ENCODE peak calls at places on chromosomes 3 and 15, in eight cellular contexts. J is IMR-90; G is AG04450; A is A549; U is tibial artery; N is neuronal stem cell; W is neural progenitor cell; T is naive thymus-derived CD4-positive, alpha-beta T cell. Y is an unnamed sample.
A peak's percentile ranks its signal among the peaks of the same experiment; 100 is the strongest.

GRCh38 chr15:74243431-74243830 is 7.3 kb downstream of the CCDC33 start:
- DNase-seq in J (no peak), G (no peak), A (no peak), U (no peak), N (no peak), W (no peak), T (no peak), Y (no peak)

GRCh38 chr3:48532974-48533337 is 23.6 kb downstream of the PFKFB4 start:
- DNase-seq in J (no peak), G (no peak), A (no peak), U (no peak), N (no peak), W (no peak), T (no peak), Y (no peak)

GRCh38 chr3:132569153-132569552 is 27.9 kb upstream of the ACKR4 start:
- DNase-seq in J (no peak), G (no peak), A (no peak), U (no peak), N (no peak), W (no peak), T (no peak), Y (peak; percentile 60)

GRCh38 chr15:40470423-40471104 is at the start of gene CHST14:
- DNase-seq in J (peak; percentile 43), G (no peak), A (peak; percentile 48), U (peak; percentile 56), N (peak; percentile 63), W (peak; percentile 82), T (peak; percentile 56), Y (peak; percentile 54)

GRCh38 chr15:81189583-81190283 is 6.9 kb upstream of the IL16 start:
- DNase-seq in J (peak; percentile 99), G (peak; percentile 99), A (no peak), U (peak; percentile 81), N (no peak), W (no peak), T (no peak), Y (peak; percentile 99)

GRCh38 chr3:128970741-128971048 is 23.2 kb downstream of the CFAP92 start:
- DNase-seq in J (no peak), G (no peak), A (no peak), U (no peak), N (no peak), W (no peak), T (no peak), Y (no peak)

GRCh38 chr3:38646630-38647029 is 2.9 kb downstream of the SCN5A start:
- DNase-seq in J (peak; percentile 34), G (no peak), A (peak; percentile 63), U (no peak), N (no peak), W (peak; percentile 74), T (no peak), Y (peak; percentile 25)

GRCh38 chr15:23869391-23869790 is 182.3 kb upstream of the NDN start:
- DNase-seq in J (no peak), G (no peak), A (no peak), U (no peak), N (peak; percentile 42), W (peak; percentile 86), T (no peak), Y (no peak)

GRCh38 chr3:50123394-50124361 is 31.4 kb upstream of the SEMA3F start:
- DNase-seq in J (no peak), G (no peak), A (no peak), U (no peak), N (no peak), W (no peak), T (no peak), Y (no peak)

GRCh38 chr3:172315401-172316091 is 132.7 kb downstream of the GHSR start:
- DNase-seq in J (peak; percentile 85), G (peak; percentile 53), A (peak; percentile 21), U (no peak), N (no peak), W (no peak), T (no peak), Y (peak; percentile 58)

GRCh38 chr3:157499342-157499963 is 3.8 kb downstream of the VEPH1 start:
- DNase-seq in J (no peak), G (no peak), A (no peak), U (no peak), N (peak; percentile 48), W (peak; percentile 79), T (no peak), Y (no peak)

GRCh38 chr3:113829576-113830354 is 8.8 kb upstream of the GRAMD1C start:
- DNase-seq in J (no peak), G (no peak), A (no peak), U (no peak), N (no peak), W (no peak), T (no peak), Y (no peak)

GRCh38 chr3:184568918-184569829 is 7.6 kb downstream of the EPHB3 start:
- DNase-seq in J (peak; percentile 97), G (peak; percentile 95), A (no peak), U (peak; percentile 87), N (no peak), W (peak; percentile 72), T (no peak), Y (peak; percentile 99)

GRCh38 chr3:127368186-127369032 is 80.6 kb upstream of the PRR20G start:
- DNase-seq in J (no peak), G (no peak), A (no peak), U (no peak), N (no peak), W (peak; percentile 52), T (no peak), Y (no peak)

GRCh38 chr15:84823580-84823878 is 6.4 kb downstream of the ALPK3 start:
- DNase-seq in J (no peak), G (no peak), A (no peak), U (no peak), N (no peak), W (no peak), T (no peak), Y (no peak)

GRCh38 chr3:152301745-152302181 is 33.0 kb downstream of the MBNL1 start:
- DNase-seq in J (no peak), G (no peak), A (no peak), U (no peak), N (no peak), W (no peak), T (peak; percentile 31), Y (peak; percentile 63)

GRCh38 chr3:191627064-191627463 is 166.1 kb downstream of the PYDC2 start:
- DNase-seq in J (no peak), G (no peak), A (no peak), U (no peak), N (no peak), W (peak; percentile 6), T (no peak), Y (no peak)
- H3K4me3 ChIP-seq in J (no peak overlapping the region), G (no peak overlapping the region), A (no peak overlapping the region), U (no peak overlapping the region), N (no peak overlapping the region), W (no peak overlapping the region), T (no peak overlapping the region), Y (no peak overlapping the region)

GRCh38 chr3:179046497-179047353 is 24.9 kb downstream of the ZMAT3 start:
- DNase-seq in J (peak; percentile 8), G (no peak), A (no peak), U (no peak), N (no peak), W (no peak), T (no peak), Y (no peak)
- H3K4me3 ChIP-seq in J (no peak overlapping the region), G (no peak overlapping the region), A (no peak overlapping the region), U (no peak overlapping the region), N (no peak overlapping the region), W (no peak overlapping the region), T (no peak overlapping the region), Y (no peak overlapping the region)

DNA sequence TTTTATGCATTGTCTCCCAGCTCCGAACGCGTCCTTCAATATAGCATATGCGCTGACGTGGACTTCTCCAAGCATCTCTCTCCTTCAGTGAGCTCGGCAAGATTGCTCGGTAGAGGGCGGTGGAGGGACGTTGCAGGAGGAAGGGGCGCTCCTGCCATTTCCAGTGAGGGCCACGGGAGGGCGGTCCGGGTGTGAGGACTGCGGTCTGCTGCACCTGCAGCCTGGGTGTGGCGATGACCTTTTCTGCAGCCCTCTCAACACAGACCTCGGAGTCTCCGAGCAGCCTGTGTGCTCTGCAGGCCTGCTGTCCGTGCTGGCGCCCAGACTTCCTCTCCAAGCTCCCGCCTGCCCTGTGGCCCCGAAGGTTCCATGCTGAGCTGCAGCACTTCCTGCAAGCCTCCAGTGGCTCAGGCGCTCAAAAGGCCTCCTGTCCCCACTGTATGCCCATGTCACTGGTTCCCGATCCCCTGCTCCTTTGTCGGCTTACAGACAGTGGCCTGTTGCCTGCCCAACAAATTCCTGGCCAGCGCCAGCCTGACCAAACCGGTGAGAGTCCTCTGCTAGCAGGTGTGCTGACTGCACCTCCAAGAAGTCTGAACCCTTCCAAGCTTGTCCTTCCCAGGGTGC is 8.9 kb upstream of the RTP3 start:
- DNase-seq in J (peak; percentile 87), G (peak; percentile 67), A (peak; percentile 86), U (peak; percentile 85), N (peak; percentile 81), W (peak; percentile 96), T (peak; percentile 86), Y (peak; percentile 81)
- H3K4me3 ChIP-seq in J (no peak overlapping the region), G (no peak overlapping the region), A (no peak overlapping the region), U (no peak overlapping the region), N (no peak overlapping the region), W (no peak overlapping the region), T (peak overlapping the region; percentile 54), Y (no peak overlapping the region)

GRCh38 chr15:62389887-62390792 is 225.1 kb upstream of the C2CD4B start:
- DNase-seq in J (peak; percentile 77), G (no peak), A (peak; percentile 79), U (peak; percentile 43), N (peak; percentile 76), W (peak; percentile 94), T (peak; percentile 9), Y (peak; percentile 73)
- H3K4me3 ChIP-seq in J (peak within 1 kb of the TSS; percentile 91), G (peak within 1 kb of the TSS; percentile 98), A (peak within 1 kb of the TSS; percentile 88), U (peak within 1 kb of the TSS; percentile 72), N (peak within 1 kb of the TSS; percentile 98), W (peak within 1 kb of the TSS; percentile 97), T (peak within 1 kb of the TSS; percentile 70), Y (peak within 1 kb of the TSS; percentile 97)

GRCh38 chr3:104066658-104067057 is 1300.1 kb upstream of the ALCAM start:
- DNase-seq in J (no peak), G (no peak), A (no peak), U (no peak), N (no peak), W (no peak), T (no peak), Y (peak; percentile 36)
- H3K4me3 ChIP-seq in J (no peak overlapping the region), G (no peak overlapping the region), A (no peak overlapping the region), U (no peak overlapping the region), N (no peak overlapping the region), W (no peak overlapping the region), T (no peak overlapping the region), Y (no peak overlapping the region)

DNA sequence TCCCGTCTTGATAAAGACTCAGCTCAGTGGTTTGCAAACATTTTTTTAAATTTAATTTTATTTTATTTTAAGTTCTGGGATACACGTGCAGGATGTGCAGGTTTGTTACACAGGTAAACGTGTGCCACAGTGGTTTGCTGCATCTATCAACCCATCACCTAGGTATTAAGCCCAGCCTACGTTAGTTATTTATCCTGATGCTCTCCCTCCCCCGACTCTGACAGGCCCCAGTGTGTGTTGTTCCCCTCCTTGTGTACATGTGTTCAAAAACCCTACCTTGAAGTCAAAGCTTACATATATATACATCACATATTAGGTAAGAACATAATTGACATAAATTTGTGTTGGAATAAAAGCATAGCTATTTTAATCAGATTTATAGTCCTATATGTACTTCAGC is 26.3 kb downstream of the GPR15 start:
- DNase-seq in J (no peak), G (no peak), A (no peak), U (no peak), N (no peak), W (no peak), T (no peak), Y (no peak)
- H3K4me3 ChIP-seq in J (no peak overlapping the region), G (no peak overlapping the region), A (no peak overlapping the region), U (no peak overlapping the region), N (no peak overlapping the region), W (no peak overlapping the region), T (no peak overlapping the region), Y (no peak overlapping the region)

GRCh38 chr3:18422972-18423371 is 2.2 kb downstream of the SATB1 start:
- DNase-seq in J (no peak), G (no peak), A (no peak), U (no peak), N (no peak), W (peak; percentile 7), T (no peak), Y (no peak)
- H3K4me3 ChIP-seq in J (peak overlapping the region; percentile 84), G (no peak overlapping the region), A (no peak overlapping the region), U (peak overlapping the region; percentile 91), N (no peak overlapping the region), W (peak overlapping the region; percentile 95), T (peak overlapping the region; percentile 72), Y (peak overlapping the region; percentile 79)